ENCODE peak calls at places on chromosomes 7 and 10, in four cellular contexts. A is GM12878, N is HepG2, C is K562. Z is an unnamed sample.

GRCh38 chr10:86711957-86712708 is 43.8 kb downstream of the LDB3 start:
- DNase-seq in A (peak), N (no peak), C (peak), Z (peak)

GRCh38 chr7:5476001-5476400 is 52.4 kb upstream of the TNRC18 start:
- DNase-seq in A (no peak), N (no peak), C (no peak), Z (no peak)

GRCh38 chr7:70788276-70788675 is 343.7 kb upstream of the GALNT17 start:
- DNase-seq in A (no peak), N (no peak), C (peak), Z (no peak)

GRCh38 chr10:36173364-36173763 is 531.3 kb upstream of the FZD8 start:
- DNase-seq in A (no peak), N (no peak), C (no peak), Z (no peak)

GRCh38 chr10:974038-974784 is 14.0 kb upstream of the GTPBP4 start:
- DNase-seq in A (peak), N (peak), C (no peak), Z (no peak)

GRCh38 chr7:13057462-13058200 is 370.2 kb downstream of the ARL4A start:
- DNase-seq in A (peak), N (no peak), C (no peak), Z (no peak)

GRCh38 chr7:5428470-5429252 is 5.0 kb upstream of the TNRC18 start:
- DNase-seq in A (no peak), N (peak), C (peak), Z (no peak)

GRCh38 chr7:155420116-155420515 is 37.8 kb upstream of the EN2 start:
- DNase-seq in A (no peak), N (no peak), C (no peak), Z (no peak)

GRCh38 chr10:110916554-110917346 is 2.2 kb downstream of the BBIP1 start:
- DNase-seq in A (no peak), N (no peak), C (no peak), Z (peak)

GRCh38 chr10:110918269-110918632 is 729 bp downstream of the BBIP1 start:
- DNase-seq in A (peak), N (peak), C (peak), Z (peak)

GRCh38 chr10:110915035-110915434 is 3.9 kb downstream of the BBIP1 start:
- DNase-seq in A (no peak), N (no peak), C (no peak), Z (no peak)

GRCh38 chr10:110912374-110912773 is 6.6 kb downstream of the BBIP1 start:
- DNase-seq in A (no peak), N (no peak), C (no peak), Z (no peak)

GRCh38 chr10:110914411-110914810 is 4.6 kb downstream of the BBIP1 start:
- DNase-seq in A (no peak), N (no peak), C (no peak), Z (no peak)
- TF ChIP-seq FOXK2 in A (no peak), N (no peak), C (no peak), Z (no peak)

DNA sequence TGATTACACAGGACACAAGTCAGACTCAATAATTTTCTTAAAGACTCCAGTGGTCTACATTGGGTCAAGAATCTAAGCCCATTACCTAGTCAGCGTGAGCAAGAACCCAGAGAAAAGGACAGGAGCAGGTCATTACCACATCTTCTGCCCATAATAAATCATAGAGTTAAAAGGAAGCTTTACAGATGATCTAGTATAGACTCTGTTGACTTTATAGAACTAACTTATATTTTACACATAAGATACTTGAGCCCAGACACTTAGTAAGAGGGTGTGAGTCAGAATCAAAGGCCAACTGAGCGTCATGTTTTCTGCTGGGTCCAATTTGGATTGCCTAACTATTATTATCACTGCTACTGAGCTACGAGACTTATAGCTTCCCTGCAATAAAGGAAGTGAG is 206.1 kb upstream of the NPSR1 start:
- DNase-seq in A (no peak), N (no peak), C (no peak), Z (no peak)
- TF ChIP-seq FOXK2 in A (no peak), N (no peak), C (no peak), Z (no peak)

GRCh38 chr10:58758311-58758710 is 245.6 kb downstream of the BICC1 start:
- DNase-seq in A (no peak), N (no peak), C (no peak), Z (no peak)

GRCh38 chr10:58754419-58755180 is 241.9 kb downstream of the BICC1 start:
- DNase-seq in A (no peak), N (no peak), C (no peak), Z (no peak)

GRCh38 chr10:58757352-58758071 is 244.8 kb downstream of the BICC1 start:
- DNase-seq in A (no peak), N (no peak), C (no peak), Z (no peak)

GRCh38 chr10:58755688-58756087 is 243.0 kb downstream of the BICC1 start:
- DNase-seq in A (no peak), N (no peak), C (no peak), Z (no peak)

GRCh38 chr10:58756126-58756525 is 243.5 kb downstream of the BICC1 start:
- DNase-seq in A (no peak), N (no peak), C (no peak), Z (no peak)
- TF ChIP-seq FOXK2 in A (no peak), N (no peak), C (no peak), Z (no peak)

DNA sequence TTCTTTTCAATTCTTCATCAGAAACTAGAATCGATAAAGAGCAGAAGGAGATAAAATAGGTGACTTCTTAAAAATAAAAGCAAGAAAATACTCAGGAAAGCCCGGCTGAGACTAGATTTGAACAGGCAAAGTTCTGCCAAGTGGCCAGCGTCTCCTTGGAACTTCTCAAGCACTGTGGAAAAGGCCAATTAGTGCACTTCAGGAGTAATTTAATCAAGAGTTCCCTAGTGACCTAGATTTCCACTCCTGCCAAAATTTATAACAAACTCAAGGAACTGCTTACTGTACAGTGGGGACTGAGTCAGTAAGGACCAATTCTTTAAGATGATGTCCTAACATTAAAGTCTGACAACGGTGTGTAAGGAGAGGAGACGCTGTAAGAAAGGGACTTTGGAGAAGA is 57.3 kb downstream of the CHCHD3 start:
- DNase-seq in A (no peak), N (no peak), C (no peak), Z (no peak)
- TF ChIP-seq FOXK2 in A (no peak), N (no peak), C (no peak), Z (no peak)

DNA sequence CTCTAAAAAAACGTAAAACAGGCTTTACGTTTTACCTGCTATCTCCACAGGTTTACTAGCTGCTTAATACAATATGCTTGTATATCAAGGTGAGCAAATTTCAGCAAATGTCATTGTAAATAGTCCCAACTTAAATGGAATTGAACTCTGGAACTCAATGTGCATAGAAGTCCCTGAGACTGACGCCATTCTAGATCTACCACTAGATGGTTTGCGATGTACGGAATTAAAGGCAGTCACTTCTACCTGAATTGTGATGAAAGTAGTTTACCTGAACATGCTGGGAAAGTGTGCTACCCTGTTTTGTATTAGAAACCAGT is 837 bp upstream of the SNX13 start:
- DNase-seq in A (no peak), N (peak), C (no peak), Z (no peak)
- TF ChIP-seq FOXK2 in A (no peak), N (no peak), C (no peak), Z (no peak)

GRCh38 chr10:123808286-123808685 is 83.3 kb downstream of the CPXM2 start:
- DNase-seq in A (no peak), N (no peak), C (no peak), Z (no peak)

GRCh38 chr10:123807444-123808035 is 84.1 kb downstream of the CPXM2 start:
- DNase-seq in A (no peak), N (no peak), C (no peak), Z (no peak)

GRCh38 chr10:123808873-123809272 is 82.7 kb downstream of the CPXM2 start:
- DNase-seq in A (no peak), N (no peak), C (no peak), Z (no peak)

GRCh38 chr10:123800821-123801220 is 90.8 kb downstream of the CPXM2 start:
- DNase-seq in A (no peak), N (no peak), C (no peak), Z (no peak)

DNA sequence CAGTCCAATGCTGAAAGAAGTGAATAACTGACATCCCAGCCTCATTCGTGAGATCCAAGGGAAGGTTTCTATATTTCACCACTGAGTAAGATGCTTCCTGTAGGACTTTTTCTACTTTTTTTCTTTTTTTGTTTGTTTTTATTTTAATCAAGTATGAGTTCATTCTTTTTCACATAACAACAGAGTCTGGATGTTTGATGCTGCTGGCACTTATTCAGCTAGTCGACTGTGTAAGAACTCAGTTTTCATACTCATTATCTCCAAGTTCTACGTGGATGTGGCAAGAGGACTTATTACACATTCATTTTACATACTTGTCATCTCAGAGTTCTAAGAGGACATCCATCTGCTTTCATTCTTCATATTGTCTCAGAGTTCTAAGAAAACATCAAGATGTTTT is 86.9 kb downstream of the CPXM2 start:
- DNase-seq in A (no peak), N (no peak), C (no peak), Z (no peak)
- TF ChIP-seq FOXK2 in A (no peak), N (no peak), C (no peak), Z (no peak)

GRCh38 chr7:143381427-143382125 is 431 bp downstream of the ZYX start:
- DNase-seq in A (no peak), N (no peak), C (peak), Z (peak)
- TF ChIP-seq FOXK2 in A (no peak), N (no peak), C (no peak), Z (no peak)

GRCh38 chr10:62037890-62038608 is 136.6 kb downstream of the ARID5B start:
- DNase-seq in A (no peak), N (peak), C (no peak), Z (no peak)
- TF ChIP-seq FOXK2 in A (no peak), N (no peak), C (no peak), Z (no peak)

GRCh38 chr10:130747946-130748345 is 563.6 kb downstream of the TCERG1L start:
- DNase-seq in A (no peak), N (no peak), C (no peak), Z (no peak)

GRCh38 chr10:130750441-130750840 is 561.1 kb downstream of the TCERG1L start:
- DNase-seq in A (no peak), N (no peak), C (no peak), Z (no peak)

GRCh38 chr10:130747359-130747758 is 564.2 kb downstream of the TCERG1L start:
- DNase-seq in A (no peak), N (no peak), C (no peak), Z (no peak)

GRCh38 chr10:130749911-130750310 is 561.6 kb downstream of the TCERG1L start:
- DNase-seq in A (no peak), N (no peak), C (no peak), Z (no peak)

GRCh38 chr10:130748409-130749057 is 563.0 kb downstream of the TCERG1L start:
- DNase-seq in A (no peak), N (no peak), C (no peak), Z (no peak)
- TF ChIP-seq FOXK2 in A (no peak), N (no peak), C (no peak), Z (no peak)